ENCODE peak calls at places on chromosome 9, in seven cellular contexts. One of them, this sample, is unnamed.
A peak's percentile ranks its signal among the peaks of the same experiment; 100 is the strongest.

GRCh38 chr9:126155756-126156664 is 170.6 kb upstream of the MVB12B start:
- DNase-seq in SK-N-SH: no peak
- DNase-seq in HepG2: no peak
- DNase-seq in H1: no peak
- DNase-seq in transverse colon: no peak
- DNase-seq in A549: no peak
- DNase-seq in ovary: no peak
- DNase-seq in this sample: peak; percentile 86

GRCh38 chr9:20732118-20732517 is 48.1 kb downstream of the FOCAD start:
- DNase-seq in SK-N-SH: no peak
- DNase-seq in HepG2: no peak
- DNase-seq in A549: peak; percentile 89
- DNase-seq in ovary: no peak
- DNase-seq in transverse colon: no peak
- DNase-seq in H1: no peak
- DNase-seq in this sample: no peak

GRCh38 chr9:404229-404628 is 189.6 kb downstream of the DOCK8 start:
- DNase-seq in HepG2: no peak
- DNase-seq in A549: no peak
- DNase-seq in H1: no peak
- DNase-seq in transverse colon: no peak
- DNase-seq in SK-N-SH: no peak
- DNase-seq in ovary: no peak
- DNase-seq in this sample: no peak

GRCh38 chr9:124126571-124127289 is 115.2 kb downstream of the LHX2 start:
- DNase-seq in HepG2: peak; percentile 56
- DNase-seq in ovary: peak; percentile 70
- DNase-seq in H1: peak; percentile 96
- DNase-seq in transverse colon: peak; percentile 80
- DNase-seq in A549: peak; percentile 75
- DNase-seq in SK-N-SH: peak; percentile 84
- DNase-seq in this sample: no peak

GRCh38 chr9:134413890-134414731 is 87.9 kb downstream of the RXRA start:
- DNase-seq in A549: peak; percentile 77
- DNase-seq in SK-N-SH: peak; percentile 76
- DNase-seq in H1: no peak
- DNase-seq in HepG2: no peak
- DNase-seq in transverse colon: peak; percentile 52
- DNase-seq in ovary: no peak
- DNase-seq in this sample: no peak

GRCh38 chr9:106420511-106420944 is 442.4 kb upstream of the ZNF462 start:
- DNase-seq in HepG2: no peak
- DNase-seq in transverse colon: no peak
- DNase-seq in A549: no peak
- DNase-seq in SK-N-SH: no peak
- DNase-seq in ovary: no peak
- DNase-seq in H1: no peak
- DNase-seq in this sample: no peak

GRCh38 chr9:1200847-1201251 is 150.7 kb downstream of the DMRT2 start:
- DNase-seq in H1: no peak
- DNase-seq in transverse colon: no peak
- DNase-seq in HepG2: peak; percentile 56
- DNase-seq in A549: no peak
- DNase-seq in SK-N-SH: no peak
- DNase-seq in ovary: no peak
- DNase-seq in this sample: no peak

GRCh38 chr9:135090547-135090946 is 3.1 kb downstream of the OLFM1 start:
- DNase-seq in SK-N-SH: no peak
- DNase-seq in HepG2: no peak
- DNase-seq in ovary: no peak
- DNase-seq in A549: no peak
- DNase-seq in H1: no peak
- DNase-seq in transverse colon: no peak
- DNase-seq in this sample: no peak

GRCh38 chr9:92655366-92655765 is 14.6 kb downstream of the IPPK start:
- DNase-seq in SK-N-SH: no peak
- DNase-seq in ovary: no peak
- DNase-seq in H1: no peak
- DNase-seq in A549: no peak
- DNase-seq in HepG2: no peak
- DNase-seq in transverse colon: no peak
- DNase-seq in this sample: no peak

GRCh38 chr9:78294290-78295176 is 2.4 kb upstream of the PSAT1 start:
- DNase-seq in SK-N-SH: no peak
- DNase-seq in ovary: no peak
- DNase-seq in transverse colon: no peak
- DNase-seq in A549: no peak
- DNase-seq in HepG2: no peak
- DNase-seq in H1: no peak
- DNase-seq in this sample: peak; percentile 90

GRCh38 chr9:76810377-76810957 is 46.2 kb downstream of the PCA3 start:
- DNase-seq in ovary: peak; percentile 53
- DNase-seq in H1: peak; percentile 62
- DNase-seq in transverse colon: peak; percentile 55
- DNase-seq in A549: peak; percentile 73
- DNase-seq in SK-N-SH: peak; percentile 37
- DNase-seq in HepG2: peak; percentile 33
- DNase-seq in this sample: no peak

GRCh38 chr9:20476912-20477311 is 145.4 kb downstream of the MLLT3 start:
- DNase-seq in transverse colon: no peak
- DNase-seq in HepG2: peak; percentile 84
- DNase-seq in H1: no peak
- DNase-seq in A549: peak; percentile 19
- DNase-seq in SK-N-SH: no peak
- DNase-seq in ovary: no peak
- DNase-seq in this sample: no peak

GRCh38 chr9:6367128-6367741 is 39.1 kb downstream of the TPD52L3 start:
- DNase-seq in SK-N-SH: no peak
- DNase-seq in transverse colon: no peak
- DNase-seq in H1: no peak
- DNase-seq in A549: no peak
- DNase-seq in HepG2: no peak
- DNase-seq in ovary: no peak
- DNase-seq in this sample: no peak

GRCh38 chr9:89942643-89943042 is 337.8 kb downstream of the GADD45G start:
- DNase-seq in H1: no peak
- DNase-seq in HepG2: no peak
- DNase-seq in A549: no peak
- DNase-seq in transverse colon: no peak
- DNase-seq in SK-N-SH: no peak
- DNase-seq in ovary: no peak
- DNase-seq in this sample: no peak

GRCh38 chr9:114621975-114622609 is 11.0 kb downstream of the TMEM268 start:
- DNase-seq in SK-N-SH: no peak
- DNase-seq in A549: peak; percentile 29
- DNase-seq in ovary: peak; percentile 29
- DNase-seq in HepG2: no peak
- DNase-seq in H1: no peak
- DNase-seq in transverse colon: no peak
- DNase-seq in this sample: no peak

GRCh38 chr9:126413470-126414051 is 86.9 kb downstream of the MVB12B start:
- DNase-seq in H1: no peak
- DNase-seq in SK-N-SH: no peak
- DNase-seq in ovary: no peak
- DNase-seq in A549: no peak
- DNase-seq in transverse colon: no peak
- DNase-seq in HepG2: no peak
- DNase-seq in this sample: no peak

GRCh38 chr9:19232117-19232829 is 1.8 kb downstream of the DENND4C start:
- DNase-seq in A549: no peak
- DNase-seq in H1: no peak
- DNase-seq in SK-N-SH: no peak
- DNase-seq in HepG2: no peak
- DNase-seq in ovary: no peak
- DNase-seq in transverse colon: no peak
- DNase-seq in this sample: no peak

GRCh38 chr9:108290839-108291585 is 564.8 kb downstream of the ACTL7B start:
- DNase-seq in ovary: no peak
- DNase-seq in HepG2: no peak
- DNase-seq in transverse colon: no peak
- DNase-seq in SK-N-SH: no peak
- DNase-seq in H1: no peak
- DNase-seq in A549: no peak
- DNase-seq in this sample: no peak

GRCh38 chr9:127904518-127904887 is 5.1 kb upstream of the ST6GALNAC6 start:
- DNase-seq in SK-N-SH: peak; percentile 39
- DNase-seq in H1: peak; percentile 56
- DNase-seq in A549: no peak
- DNase-seq in HepG2: peak; percentile 60
- DNase-seq in ovary: peak; percentile 73
- DNase-seq in transverse colon: no peak
- DNase-seq in this sample: no peak

GRCh38 chr9:127904888-127905728 is 5.7 kb upstream of the ST6GALNAC6 start:
- DNase-seq in H1: no peak
- DNase-seq in transverse colon: peak; percentile 80
- DNase-seq in SK-N-SH: no peak
- DNase-seq in HepG2: no peak
- DNase-seq in A549: no peak
- DNase-seq in ovary: no peak
- DNase-seq in this sample: no peak

GRCh38 chr9:127905788-127906191 is 6.4 kb upstream of the ST6GALNAC6 start:
- DNase-seq in A549: no peak
- DNase-seq in transverse colon: peak; percentile 63
- DNase-seq in H1: no peak
- DNase-seq in ovary: no peak
- DNase-seq in HepG2: no peak
- DNase-seq in SK-N-SH: no peak
- DNase-seq in this sample: no peak

GRCh38 chr9:127907867-127908659 is 8.7 kb upstream of the ST6GALNAC6 start:
- DNase-seq in SK-N-SH: no peak
- DNase-seq in transverse colon: peak; percentile 8
- DNase-seq in ovary: no peak
- DNase-seq in A549: no peak
- DNase-seq in HepG2: no peak
- DNase-seq in H1: no peak
- DNase-seq in this sample: no peak

GRCh38 chr9:127903557-127904475 is 4.4 kb upstream of the ST6GALNAC6 start:
- DNase-seq in HepG2: peak; percentile 87
- DNase-seq in ovary: peak; percentile 71
- DNase-seq in H1: peak; percentile 80
- DNase-seq in transverse colon: peak; percentile 91
- DNase-seq in SK-N-SH: no peak
- DNase-seq in A549: no peak
- DNase-seq in this sample: no peak
- TF ChIP-seq EP300 in HepG2: peak; percentile 64
- TF ChIP-seq EP300 in ovary: no peak
- TF ChIP-seq EP300 in H1: no peak
- TF ChIP-seq EP300 in transverse colon: peak; percentile 4
- TF ChIP-seq EP300 in SK-N-SH: no peak
- TF ChIP-seq EP300 in A549: no peak
- TF ChIP-seq EP300 in this sample: no peak

GRCh38 chr9:137430723-137431415 is 7.7 kb downstream of the NOXA1 start:
- DNase-seq in HepG2: no peak
- DNase-seq in H1: no peak
- DNase-seq in SK-N-SH: no peak
- DNase-seq in ovary: no peak
- DNase-seq in A549: no peak
- DNase-seq in transverse colon: no peak
- DNase-seq in this sample: no peak
- TF ChIP-seq EP300 in HepG2: no peak
- TF ChIP-seq EP300 in H1: no peak
- TF ChIP-seq EP300 in SK-N-SH: no peak
- TF ChIP-seq EP300 in ovary: no peak
- TF ChIP-seq EP300 in A549: no peak
- TF ChIP-seq EP300 in transverse colon: no peak
- TF ChIP-seq EP300 in this sample: no peak

GRCh38 chr9:98357921-98358535 is 102.6 kb upstream of the TBC1D2 start:
- DNase-seq in ovary: no peak
- DNase-seq in transverse colon: no peak
- DNase-seq in A549: peak; percentile 20
- DNase-seq in H1: no peak
- DNase-seq in HepG2: no peak
- DNase-seq in SK-N-SH: no peak
- DNase-seq in this sample: peak; percentile 90

GRCh38 chr9:98360176-98360708 is 104.8 kb upstream of the TBC1D2 start:
- DNase-seq in HepG2: no peak
- DNase-seq in H1: no peak
- DNase-seq in transverse colon: no peak
- DNase-seq in A549: no peak
- DNase-seq in SK-N-SH: no peak
- DNase-seq in ovary: no peak
- DNase-seq in this sample: no peak

GRCh38 chr9:98356953-98357352 is 101.5 kb upstream of the TBC1D2 start:
- DNase-seq in ovary: no peak
- DNase-seq in HepG2: no peak
- DNase-seq in SK-N-SH: no peak
- DNase-seq in transverse colon: no peak
- DNase-seq in A549: no peak
- DNase-seq in H1: no peak
- DNase-seq in this sample: no peak

GRCh38 chr9:98361645-98362044 is 106.2 kb upstream of the TBC1D2 start:
- DNase-seq in ovary: no peak
- DNase-seq in transverse colon: no peak
- DNase-seq in H1: no peak
- DNase-seq in HepG2: no peak
- DNase-seq in A549: no peak
- DNase-seq in SK-N-SH: no peak
- DNase-seq in this sample: no peak

GRCh38 chr9:98359569-98359968 is 104.1 kb upstream of the TBC1D2 start:
- DNase-seq in HepG2: no peak
- DNase-seq in ovary: no peak
- DNase-seq in A549: no peak
- DNase-seq in SK-N-SH: no peak
- DNase-seq in H1: no peak
- DNase-seq in transverse colon: no peak
- DNase-seq in this sample: peak; percentile 79
- TF ChIP-seq EP300 in HepG2: no peak
- TF ChIP-seq EP300 in ovary: no peak
- TF ChIP-seq EP300 in A549: no peak
- TF ChIP-seq EP300 in SK-N-SH: no peak
- TF ChIP-seq EP300 in H1: no peak
- TF ChIP-seq EP300 in transverse colon: no peak
- TF ChIP-seq EP300 in this sample: no peak

GRCh38 chr9:34988218-34989055 is 1.1 kb upstream of the DNAJB5 start:
- DNase-seq in H1: no peak
- DNase-seq in transverse colon: peak; percentile 37
- DNase-seq in A549: no peak
- DNase-seq in SK-N-SH: peak; percentile 54
- DNase-seq in HepG2: no peak
- DNase-seq in ovary: no peak
- DNase-seq in this sample: no peak

GRCh38 chr9:34989946-34990635 is 546 bp downstream of the DNAJB5 start:
- DNase-seq in ovary: peak; percentile 71
- DNase-seq in SK-N-SH: peak; percentile 86
- DNase-seq in transverse colon: peak; percentile 63
- DNase-seq in H1: peak; percentile 84
- DNase-seq in HepG2: no peak
- DNase-seq in A549: no peak
- DNase-seq in this sample: no peak

GRCh38 chr9:34990908-34991832 is 1.6 kb downstream of the DNAJB5 start:
- DNase-seq in HepG2: no peak
- DNase-seq in transverse colon: no peak
- DNase-seq in A549: no peak
- DNase-seq in ovary: no peak
- DNase-seq in H1: no peak
- DNase-seq in SK-N-SH: no peak
- DNase-seq in this sample: no peak

GRCh38 chr9:34987160-34988040 is 2.1 kb upstream of the DNAJB5 start:
- DNase-seq in ovary: no peak
- DNase-seq in A549: no peak
- DNase-seq in SK-N-SH: no peak
- DNase-seq in H1: no peak
- DNase-seq in HepG2: no peak
- DNase-seq in transverse colon: no peak
- DNase-seq in this sample: no peak

GRCh38 chr9:34989056-34989945 is at the start of gene DNAJB5:
- DNase-seq in SK-N-SH: peak; percentile 96
- DNase-seq in H1: peak; percentile 100
- DNase-seq in transverse colon: peak; percentile 98
- DNase-seq in HepG2: peak; percentile 97
- DNase-seq in A549: peak; percentile 99
- DNase-seq in ovary: peak; percentile 99
- DNase-seq in this sample: peak; percentile 100
- TF ChIP-seq EP300 in SK-N-SH: peak; percentile 21
- TF ChIP-seq EP300 in H1: no peak
- TF ChIP-seq EP300 in transverse colon: no peak
- TF ChIP-seq EP300 in HepG2: no peak
- TF ChIP-seq EP300 in A549: no peak
- TF ChIP-seq EP300 in ovary: peak; percentile 8
- TF ChIP-seq EP300 in this sample: peak; percentile 27